ENCODE peak calls at places on chromosomes 2 and 18, in four cellular contexts. K, E, Q and Y are unnamed samples.
A peak's percentile ranks its signal among the peaks of the same experiment; 100 is the strongest.

GRCh38 chr2:16661936-16662335 is 3.7 kb downstream of the CYRIA start:
- DNase-seq in K (no peak), E (no peak), Q (no peak), Y (no peak)

GRCh38 chr2:128644745-128645256 is 326.1 kb upstream of the HS6ST1 start:
- DNase-seq in K (no peak), E (no peak), Q (no peak), Y (no peak)

GRCh38 chr2:47404356-47404755 is 1.4 kb downstream of the MSH2 start:
- DNase-seq in K (no peak), E (no peak), Q (no peak), Y (no peak)

GRCh38 chr2:205748660-205749059 is 66.4 kb downstream of the NRP2 start:
- DNase-seq in K (peak; percentile 64), E (no peak), Q (no peak), Y (no peak)

GRCh38 chr2:241573741-241574140 is 15.2 kb downstream of the BOK start:
- DNase-seq in K (no peak), E (no peak), Q (no peak), Y (no peak)

GRCh38 chr2:15812187-15812830 is 128.0 kb upstream of the MYCN start:
- DNase-seq in K (no peak), E (no peak), Q (no peak), Y (no peak)

GRCh38 chr2:23521060-23521459 is 136.1 kb downstream of the KLHL29 start:
- DNase-seq in K (no peak), E (no peak), Q (no peak), Y (no peak)

GRCh38 chr2:134679740-134680139 is 39.1 kb downstream of the TMEM163 start:
- DNase-seq in K (no peak), E (no peak), Q (no peak), Y (no peak)

GRCh38 chr2:24926602-24927252 is 6.7 kb upstream of the ADCY3 start:
- DNase-seq in K (peak; percentile 45), E (peak; percentile 84), Q (no peak), Y (no peak)

GRCh38 chr2:192499476-192499875 is 304.7 kb upstream of the TMEFF2 start:
- DNase-seq in K (no peak), E (no peak), Q (no peak), Y (no peak)

DNA sequence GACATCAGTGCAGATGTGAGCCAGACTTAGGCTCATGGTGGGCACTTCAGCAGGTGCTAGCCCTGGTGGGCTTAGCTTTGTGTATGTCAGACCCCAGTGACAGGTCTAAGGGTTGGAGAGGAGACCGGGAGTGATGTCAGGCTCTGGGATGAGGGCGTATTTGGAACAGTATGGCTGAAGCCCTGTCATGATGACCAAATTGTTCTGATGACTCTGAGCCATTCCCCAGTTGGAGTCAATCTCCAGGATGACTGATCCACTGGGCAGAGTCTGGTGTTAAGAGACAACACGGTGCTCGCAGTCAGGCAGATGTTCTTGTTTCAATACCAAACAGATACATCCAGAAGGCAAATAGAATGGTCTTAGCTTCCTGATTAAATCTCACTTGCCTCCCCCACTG is 241.5 kb downstream of the SOX11 start:
- DNase-seq in K (no peak), E (no peak), Q (no peak), Y (no peak)
- TF ChIP-seq CTCF in K (no peak), E (no peak), Q (no peak), Y (no peak)

GRCh38 chr2:46024146-46024779 is 272.9 kb upstream of the EPAS1 start:
- DNase-seq in K (no peak), E (no peak), Q (no peak), Y (no peak)
- TF ChIP-seq CTCF in K (no peak), E (no peak), Q (no peak), Y (no peak)

DNA sequence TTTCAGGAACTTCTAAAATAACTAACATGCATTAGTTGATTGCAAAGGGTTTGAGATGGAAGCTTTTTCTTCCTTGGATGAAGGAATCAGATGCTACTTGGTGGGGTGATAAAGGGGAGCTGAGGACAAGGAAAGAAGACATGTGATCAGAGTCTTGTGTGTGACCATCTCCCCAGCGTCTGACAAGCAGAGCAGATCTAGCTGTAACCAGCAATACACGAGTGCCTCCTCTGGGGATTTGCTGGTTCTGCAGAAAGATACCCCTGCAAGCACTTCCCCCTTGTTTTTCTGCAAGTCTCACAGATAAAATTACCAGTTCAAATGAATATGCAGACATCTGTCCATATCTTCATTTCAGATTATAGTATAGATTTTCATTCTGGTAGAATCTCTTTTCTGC is 2.7 kb downstream of the CDH7 start:
- DNase-seq in K (no peak), E (no peak), Q (no peak), Y (peak; percentile 53)
- TF ChIP-seq CTCF in K (no peak), E (no peak), Q (peak; percentile 11), Y (peak; percentile 49)

DNA sequence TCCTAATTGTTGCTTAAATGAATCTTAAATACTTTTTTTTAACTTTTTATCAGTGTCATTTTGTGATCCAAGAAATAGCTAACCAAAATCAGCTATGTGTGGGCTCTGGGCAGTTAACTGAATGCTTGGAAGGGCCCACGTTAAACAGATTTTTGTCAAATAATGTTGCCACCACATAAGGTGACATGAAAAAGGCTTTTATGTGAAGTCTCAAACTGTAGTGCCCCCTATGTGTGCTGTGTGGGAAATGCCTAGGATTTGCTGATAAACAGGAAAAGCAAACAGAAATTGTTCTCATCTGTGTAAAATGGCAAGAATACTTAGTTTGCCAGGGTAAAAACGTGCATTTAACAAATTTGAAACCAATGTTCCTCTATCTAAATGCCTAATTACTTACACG is 242.2 kb downstream of the ZNF516 start:
- DNase-seq in K (peak; percentile 7), E (no peak), Q (no peak), Y (peak; percentile 43)
- TF ChIP-seq CTCF in K (no peak), E (no peak), Q (peak; percentile 25), Y (peak; percentile 90)

DNA sequence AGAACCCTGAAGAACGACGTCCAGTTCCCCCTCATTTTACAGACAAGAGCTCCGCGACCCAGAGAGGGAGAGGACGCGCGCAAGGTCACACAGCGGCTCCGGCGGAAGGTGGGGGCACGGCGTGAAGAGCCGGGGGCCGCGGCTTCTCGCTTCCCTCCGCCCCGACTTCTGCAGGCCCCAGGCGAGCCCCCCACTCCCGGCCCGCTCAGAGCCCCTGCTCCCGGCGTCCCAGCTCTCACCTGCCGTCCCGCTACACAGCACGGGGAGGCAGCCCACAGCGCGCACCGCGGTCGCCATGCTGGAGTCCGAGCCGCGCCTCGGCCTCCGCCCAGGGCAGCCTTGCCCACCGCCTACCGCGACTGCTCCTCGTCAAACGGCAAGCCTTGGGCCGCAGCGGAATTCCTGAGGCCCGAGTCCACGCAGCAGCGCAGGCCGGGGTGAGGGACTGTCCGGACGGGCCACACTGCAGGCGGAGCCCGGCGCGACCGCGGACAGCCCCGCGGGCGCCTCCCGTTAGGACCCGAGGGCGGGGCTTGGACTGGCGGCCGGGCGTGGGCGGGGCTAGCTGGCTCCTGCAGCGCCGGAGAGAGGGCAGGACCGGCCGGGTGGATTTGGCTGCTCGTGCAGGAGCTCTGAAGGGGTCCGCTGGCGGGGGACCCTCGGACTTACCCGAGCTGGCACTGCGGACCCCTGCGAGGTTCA is at the start of gene MRPS5:
- DNase-seq in K (peak; percentile 74), E (peak; percentile 82), Q (peak; percentile 94), Y (peak; percentile 88)
- TF ChIP-seq CTCF in K (no peak), E (no peak), Q (no peak), Y (no peak)

GRCh38 chr2:74384051-74384450 is 3.9 kb upstream of the DCTN1 start:
- DNase-seq in K (peak; percentile 65), E (no peak), Q (no peak), Y (no peak)

GRCh38 chr2:74381751-74382150 is 1.6 kb upstream of the DCTN1 start:
- DNase-seq in K (no peak), E (no peak), Q (no peak), Y (no peak)

GRCh38 chr2:74385396-74385795 is 5.3 kb upstream of the DCTN1 start:
- DNase-seq in K (peak; percentile 13), E (no peak), Q (no peak), Y (no peak)

GRCh38 chr2:74379851-74380789 is at the start of gene DCTN1:
- DNase-seq in K (peak; percentile 72), E (no peak), Q (peak; percentile 63), Y (peak; percentile 37)

GRCh38 chr2:74383254-74383653 is 3.1 kb upstream of the DCTN1 start:
- DNase-seq in K (peak; percentile 83), E (no peak), Q (no peak), Y (no peak)
- TF ChIP-seq CTCF in K (no peak), E (no peak), Q (no peak), Y (no peak)

GRCh38 chr2:165558832-165559231 is 89.3 kb downstream of the CSRNP3 start:
- DNase-seq in K (peak; percentile 16), E (no peak), Q (no peak), Y (no peak)
- TF ChIP-seq CTCF in K (peak; percentile 15), E (no peak), Q (no peak), Y (no peak)

GRCh38 chr2:191369034-191369433 is 123.8 kb downstream of the MYO1B start:
- DNase-seq in K (peak; percentile 41), E (no peak), Q (no peak), Y (no peak)
- TF ChIP-seq CTCF in K (peak; percentile 46), E (no peak), Q (no peak), Y (peak; percentile 50)

GRCh38 chr2:166104773-166105172 is 23.0 kb downstream of the SCN1A start:
- DNase-seq in K (peak; percentile 22), E (no peak), Q (no peak), Y (no peak)

GRCh38 chr2:166104084-166104483 is 23.7 kb downstream of the SCN1A start:
- DNase-seq in K (no peak), E (no peak), Q (no peak), Y (no peak)

GRCh38 chr2:166112193-166112605 is 15.6 kb downstream of the SCN1A start:
- DNase-seq in K (peak; percentile 59), E (no peak), Q (no peak), Y (no peak)

DNA sequence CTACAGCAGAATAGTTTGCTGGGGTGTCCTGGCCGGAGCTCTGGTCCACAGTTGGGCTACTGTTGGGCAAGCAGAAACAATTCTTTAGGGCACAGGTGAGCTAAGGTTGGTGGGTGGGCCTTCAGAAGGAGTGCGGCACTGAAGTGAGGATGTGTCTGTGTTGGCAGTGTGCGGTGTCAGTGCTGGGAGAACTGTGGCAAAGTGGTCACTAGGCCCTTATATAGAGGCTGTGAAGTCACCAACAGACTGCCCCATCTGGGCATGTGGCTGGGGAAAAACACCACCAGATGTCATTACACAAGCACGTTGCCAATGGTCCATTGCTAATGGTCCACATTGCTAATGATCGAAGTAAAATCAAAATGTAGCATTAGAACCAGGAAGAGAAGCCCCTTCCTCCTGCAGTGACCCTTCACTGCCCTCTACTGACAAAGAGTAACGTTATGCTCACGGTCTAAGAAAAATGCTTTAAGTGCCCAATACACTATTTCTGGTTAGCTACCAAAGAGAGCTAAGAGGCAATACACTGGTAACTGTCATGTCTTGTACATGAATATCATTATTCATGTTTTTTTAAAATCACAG is 21.3 kb downstream of the SCN1A start:
- DNase-seq in K (peak; percentile 66), E (no peak), Q (no peak), Y (peak; percentile 15)
- TF ChIP-seq CTCF in K (peak; percentile 66), E (no peak), Q (no peak), Y (no peak)